ENCODE peak calls at places on chromosome 19, in seven cellular contexts. R is activated B cell treated with CpG ODN at 0.5 μM for 24 hours, K is pancreas, U is suprapubic skin, D is AG09309, T is tibial artery, N is K562. V is an unnamed sample.

GRCh38 chr19:13153627-13154240 is 3.5 kb downstream of the IER2 start:
- DNase-seq in T (peak; percentile 75), D (no peak), K (peak; percentile 52), U (no peak), R (peak; percentile 49), N (peak; percentile 73), V (peak; percentile 49)

GRCh38 chr19:45200614-45201013 is 22.0 kb downstream of the BLOC1S3 start:
- DNase-seq in N (peak; percentile 73), R (no peak), K (no peak), D (no peak), U (no peak), T (no peak), V (peak; percentile 64)

GRCh38 chr19:14072535-14073231 is at the start of gene MISP3:
- DNase-seq in U (no peak), D (no peak), R (peak; percentile 40), N (peak; percentile 40), T (peak; percentile 73), K (peak; percentile 86), V (no peak)

GRCh38 chr19:10155834-10156233 is 36.1 kb upstream of the EIF3G start:
- DNase-seq in R (no peak), D (no peak), K (no peak), T (no peak), U (no peak), N (no peak), V (no peak)

GRCh38 chr19:40523322-40524047 is 53.2 kb upstream of the SHKBP1 start:
- DNase-seq in R (no peak), T (no peak), K (peak; percentile 69), U (no peak), N (peak; percentile 88), D (peak; percentile 3), V (peak; percentile 76)

GRCh38 chr19:31350693-31351211 is 1.5 kb upstream of the TSHZ3 start:
- DNase-seq in N (peak; percentile 54), U (no peak), K (peak; percentile 58), T (peak; percentile 78), D (no peak), R (no peak), V (peak; percentile 66)

GRCh38 chr19:23539499-23539898 is 144.2 kb upstream of the ZNF91 start:
- DNase-seq in D (no peak), T (no peak), R (no peak), K (no peak), U (no peak), N (no peak), V (no peak)

GRCh38 chr19:46856062-46857022 is 4.5 kb upstream of the ARHGAP35 start:
- DNase-seq in T (peak; percentile 99), D (peak; percentile 84), K (peak; percentile 95), U (peak; percentile 99), R (peak; percentile 74), N (peak; percentile 95), V (peak; percentile 89)

GRCh38 chr19:41323430-41324125 is 13.6 kb downstream of the CCDC97 start:
- DNase-seq in K (no peak), U (no peak), D (peak; percentile 93), N (peak; percentile 92), T (peak; percentile 91), R (no peak), V (no peak)

GRCh38 chr19:4678881-4679379 is 8.8 kb upstream of the MYDGF start:
- DNase-seq in K (no peak), R (no peak), D (no peak), T (no peak), U (no peak), N (peak; percentile 96), V (peak; percentile 32)

GRCh38 chr19:13044160-13044853 is 49.0 kb downstream of the NFIX start:
- DNase-seq in D (no peak), U (no peak), N (no peak), R (no peak), T (no peak), K (no peak), V (no peak)

GRCh38 chr19:31073485-31074221 is 275.6 kb downstream of the TSHZ3 start:
- DNase-seq in U (no peak), K (no peak), D (no peak), N (no peak), R (no peak), T (no peak), V (no peak)

GRCh38 chr19:47580397-47580796 is 7.4 kb upstream of the ZNF541 start:
- DNase-seq in R (no peak), U (no peak), K (no peak), D (no peak), T (no peak), N (no peak), V (no peak)

GRCh38 chr19:56491399-56491798 is 14.3 kb upstream of the ZNF667 start:
- DNase-seq in N (no peak), R (no peak), D (no peak), T (no peak), K (no peak), U (no peak), V (no peak)

GRCh38 chr19:49459388-49459787 is 6.4 kb downstream of the ALDH16A1 start:
- DNase-seq in K (no peak), D (no peak), N (no peak), R (no peak), T (no peak), U (no peak), V (no peak)

GRCh38 chr19:49456351-49456750 is 3.3 kb downstream of the ALDH16A1 start:
- DNase-seq in U (no peak), R (no peak), T (no peak), D (no peak), K (no peak), N (no peak), V (no peak)

GRCh38 chr19:49461656-49462055 is 8.6 kb downstream of the ALDH16A1 start:
- DNase-seq in K (no peak), U (no peak), D (no peak), R (no peak), T (no peak), N (no peak), V (no peak)

GRCh38 chr19:49455729-49456128 is 2.7 kb downstream of the ALDH16A1 start:
- DNase-seq in R (no peak), N (no peak), U (no peak), D (no peak), T (no peak), K (no peak), V (no peak)

DNA sequence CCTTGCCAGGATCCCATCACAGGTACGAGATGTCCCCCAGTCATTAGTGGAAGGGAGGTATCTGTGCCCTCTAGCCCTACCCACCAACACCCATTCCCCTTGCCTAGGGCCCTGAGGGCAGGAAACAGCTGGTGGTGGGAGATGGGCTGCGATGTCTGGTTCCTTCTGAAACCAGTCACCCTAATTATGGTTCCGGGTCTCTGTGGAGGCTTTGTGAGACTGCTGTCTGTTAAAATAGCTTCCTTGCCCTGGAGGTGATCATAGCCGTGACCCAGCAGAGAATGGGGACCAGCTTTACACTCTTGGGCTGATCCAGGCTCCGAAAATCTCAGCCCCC is 5.5 kb downstream of the ALDH16A1 start:
- DNase-seq in U (no peak), K (no peak), D (no peak), T (no peak), N (no peak), R (no peak), V (no peak)
- TF ChIP-seq CTCF in U (no peak), K (no peak), D (no peak), T (no peak), N (no peak), R (no peak), V (no peak)

GRCh38 chr19:53872762-53873161 is 5.1 kb downstream of the MYADM start:
- DNase-seq in T (no peak), U (no peak), N (no peak), K (no peak), R (no peak), D (no peak), V (no peak)
- TF ChIP-seq CTCF in T (no peak), U (no peak), N (no peak), K (no peak), R (no peak), D (no peak), V (no peak)

DNA sequence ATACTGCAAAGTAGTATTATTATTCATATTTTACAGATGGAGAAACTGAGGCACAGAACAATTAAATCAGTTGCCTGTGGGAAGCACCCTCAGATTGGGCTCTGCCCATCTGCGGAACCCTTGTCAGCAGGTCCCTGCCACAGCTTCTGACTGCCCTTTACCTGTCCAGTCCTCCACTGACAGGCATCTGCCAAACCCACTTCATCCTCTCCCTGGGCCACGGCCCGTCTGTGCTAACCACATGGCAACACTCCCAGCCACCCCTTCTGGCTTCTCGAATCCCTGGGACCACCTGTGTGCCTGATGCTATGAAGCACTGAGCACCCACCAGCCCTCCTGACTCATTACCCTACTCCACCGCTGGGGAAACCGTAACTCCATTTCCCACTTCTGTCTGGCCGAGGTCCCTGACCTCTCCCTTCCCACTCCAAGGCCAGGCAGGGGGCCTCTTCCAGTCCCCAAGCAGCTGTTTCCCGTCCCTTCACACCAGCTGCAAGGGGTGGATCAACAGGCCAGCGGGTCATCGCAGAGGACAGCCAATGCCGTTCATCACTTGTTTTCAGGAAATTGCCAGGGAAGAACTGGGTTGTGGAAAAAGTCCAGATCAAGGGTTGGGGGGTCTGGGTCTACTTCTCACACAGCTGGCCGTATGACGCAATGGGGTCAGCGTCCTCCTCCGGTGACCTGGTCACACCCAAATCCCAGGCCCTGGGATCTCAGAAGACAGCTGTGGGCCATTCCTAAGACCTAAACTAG is 2.5 kb downstream of the KANK3 start:
- DNase-seq in N (no peak), K (no peak), T (no peak), D (no peak), U (no peak), R (no peak), V (peak; percentile 75)
- TF ChIP-seq CTCF in N (peak; percentile 24), K (no peak), T (no peak), D (no peak), U (peak; percentile 5), R (no peak), V (no peak)

GRCh38 chr19:42473686-42474085 is 30.9 kb upstream of the CXCL17 start:
- DNase-seq in N (no peak), K (no peak), U (no peak), T (no peak), D (no peak), R (no peak), V (no peak)

GRCh38 chr19:42472402-42473147 is 29.8 kb upstream of the CXCL17 start:
- DNase-seq in R (no peak), N (no peak), K (no peak), U (no peak), D (no peak), T (no peak), V (no peak)

GRCh38 chr19:42474743-42475142 is 32.0 kb upstream of the CXCL17 start:
- DNase-seq in R (no peak), U (no peak), K (no peak), N (no peak), T (no peak), D (no peak), V (no peak)

GRCh38 chr19:42469311-42470239 is 26.8 kb upstream of the CXCL17 start:
- DNase-seq in N (no peak), K (no peak), R (no peak), U (no peak), T (no peak), D (no peak), V (no peak)

DNA sequence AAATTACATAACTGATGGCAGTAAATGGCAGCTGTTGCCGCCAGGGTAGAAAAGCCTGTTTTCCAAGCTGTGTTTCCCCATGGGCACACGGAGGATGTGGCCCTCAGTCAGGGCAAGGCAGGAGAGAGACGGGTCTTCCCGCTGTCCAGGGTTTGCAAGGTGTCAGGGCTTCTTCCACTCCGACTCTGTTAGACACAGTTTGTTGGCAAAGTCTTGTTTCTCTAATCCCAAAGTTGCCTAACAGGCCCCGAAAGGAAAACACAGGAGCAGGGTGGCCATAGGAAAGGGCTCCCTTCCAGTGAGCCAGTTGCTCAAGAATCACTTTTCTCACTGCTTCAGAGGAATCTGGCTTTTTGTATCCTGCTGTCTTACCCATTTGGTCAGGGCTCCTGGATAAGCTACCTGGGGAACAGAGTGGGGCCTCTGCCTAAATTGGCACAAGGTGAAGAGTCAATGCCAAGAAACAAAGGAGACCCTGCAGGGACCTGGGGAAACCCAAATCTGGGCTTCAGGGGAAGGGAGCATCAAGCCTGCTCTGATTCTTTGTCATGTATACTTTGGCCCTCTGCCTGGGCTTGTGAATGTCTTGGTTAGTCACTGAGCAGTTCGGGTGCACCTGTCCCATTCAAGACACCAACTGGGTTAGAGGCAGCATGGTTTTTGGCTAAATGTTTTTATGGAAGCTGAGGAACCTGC is 29.0 kb upstream of the CXCL17 start:
- DNase-seq in D (no peak), K (no peak), U (peak; percentile 82), R (no peak), N (no peak), T (no peak), V (no peak)
- TF ChIP-seq CTCF in D (no peak), K (no peak), U (no peak), R (no peak), N (no peak), T (no peak), V (no peak)